ENCODE peak calls at places on chromosomes 12 and 14, in ten cellular contexts. S is lower leg skin, F is psoas muscle, T is osteocyte, M is HFF-Myc, K is HCT116, C is MCF 10A, R is astrocyte of the spinal cord, B is cardiac muscle cell, N is cardiac fibroblast. Q is an unnamed sample.

GRCh38 chr12:116265361-116266128 is 11.9 kb downstream of the MED13L start:
- DNase-seq in S (no peak), F (no peak), T (no peak), M (no peak), K (no peak), C (no peak), R (no peak), B (no peak), N (peak), Q (no peak)

GRCh38 chr12:52867636-52868035 is 18.8 kb upstream of the KRT78 start:
- DNase-seq in S (peak), F (peak), T (no peak), M (no peak), K (no peak), C (peak), R (no peak), B (no peak), N (no peak), Q (peak)

GRCh38 chr12:9364224-9365176 is 156.3 kb upstream of the PZP start:
- DNase-seq in S (no peak), F (no peak), T (no peak), M (no peak), K (no peak), C (peak), R (peak), B (no peak), N (peak), Q (peak)

GRCh38 chr12:48197549-48197966 is 5.5 kb downstream of the OR10AD1 start:
- DNase-seq in S (no peak), F (no peak), T (no peak), M (no peak), K (peak), C (no peak), R (peak), B (no peak), N (peak), Q (peak)

GRCh38 chr14:90301580-90302181 is 30.1 kb downstream of the NRDE2 start:
- DNase-seq in S (no peak), F (no peak), T (no peak), M (peak), K (no peak), C (peak), R (peak), B (peak), N (peak), Q (no peak)

GRCh38 chr14:38583471-38583870 is 327.6 kb upstream of the CLEC14A start:
- DNase-seq in S (no peak), F (no peak), T (no peak), M (no peak), K (no peak), C (no peak), R (no peak), B (no peak), N (no peak), Q (no peak)

GRCh38 chr12:100190013-100190394 is 10.6 kb upstream of the ACTR6 start:
- DNase-seq in S (no peak), F (no peak), T (peak), M (no peak), K (no peak), C (no peak), R (no peak), B (no peak), N (peak), Q (no peak)

GRCh38 chr14:32514236-32514635 is 185.1 kb downstream of the AKAP6 start:
- DNase-seq in S (no peak), F (no peak), T (no peak), M (no peak), K (no peak), C (no peak), R (peak), B (no peak), N (peak), Q (no peak)

GRCh38 chr14:105500726-105501101 is 9.7 kb downstream of the TEDC1 start:
- DNase-seq in S (no peak), F (no peak), T (no peak), M (no peak), K (no peak), C (no peak), R (no peak), B (no peak), N (no peak), Q (no peak)

GRCh38 chr12:48022180-48022521 is 17.9 kb upstream of the COL2A1 start:
- DNase-seq in S (no peak), F (no peak), T (no peak), M (no peak), K (no peak), C (no peak), R (no peak), B (no peak), N (no peak), Q (no peak)

GRCh38 chr12:103924761-103925641 is 5.2 kb upstream of the HSP90B1 start:
- DNase-seq in S (no peak), F (no peak), T (no peak), M (peak), K (peak), C (peak), R (peak), B (no peak), N (peak), Q (no peak)

GRCh38 chr14:68526420-68527105 is 266.3 kb downstream of the ZFP36L1 start:
- DNase-seq in S (peak), F (no peak), T (peak), M (no peak), K (no peak), C (peak), R (no peak), B (no peak), N (peak), Q (peak)

GRCh38 chr12:10191865-10192264 is 13.0 kb downstream of the TMEM52B start:
- DNase-seq in S (no peak), F (no peak), T (no peak), M (no peak), K (no peak), C (peak), R (peak), B (no peak), N (peak), Q (no peak)

GRCh38 chr12:132651444-132652100 is 33.0 kb downstream of the P2RX2 start:
- DNase-seq in S (no peak), F (no peak), T (no peak), M (no peak), K (no peak), C (no peak), R (no peak), B (no peak), N (no peak), Q (no peak)

GRCh38 chr12:54389139-54389508 is 4.6 kb upstream of the ZNF385A start:
- DNase-seq in S (peak), F (no peak), T (no peak), M (no peak), K (no peak), C (no peak), R (no peak), B (no peak), N (no peak), Q (no peak)

GRCh38 chr12:1797011-1797901 is 23.1 kb upstream of the LRTM2 start:
- DNase-seq in S (peak), F (peak), T (peak), M (no peak), K (no peak), C (no peak), R (no peak), B (no peak), N (no peak), Q (peak)

GRCh38 chr12:49582201-49582600 is 14.3 kb upstream of the MCRS1 start:
- DNase-seq in S (peak), F (no peak), T (no peak), M (no peak), K (no peak), C (no peak), R (no peak), B (no peak), N (no peak), Q (no peak)

GRCh38 chr14:101072070-101072469 is 168.5 kb upstream of the RTL1 start:
- DNase-seq in S (no peak), F (no peak), T (peak), M (no peak), K (no peak), C (no peak), R (no peak), B (no peak), N (no peak), Q (no peak)

GRCh38 chr12:110658882-110659281 is 30.0 kb downstream of the HVCN1 start:
- DNase-seq in S (no peak), F (no peak), T (no peak), M (no peak), K (no peak), C (no peak), R (no peak), B (no peak), N (no peak), Q (no peak)

GRCh38 chr12:27367078-27367477 is 34.4 kb downstream of the BMAL2 start:
- DNase-seq in S (no peak), F (no peak), T (no peak), M (no peak), K (no peak), C (no peak), R (no peak), B (no peak), N (peak), Q (no peak)

GRCh38 chr12:1162083-1162760 is 171.2 kb downstream of the ERC1 start:
- DNase-seq in S (no peak), F (no peak), T (no peak), M (no peak), K (no peak), C (no peak), R (no peak), B (no peak), N (no peak), Q (no peak)

GRCh38 chr14:83559721-83560120 is 1970.2 kb upstream of the FLRT2 start:
- DNase-seq in S (no peak), F (no peak), T (no peak), M (no peak), K (no peak), C (no peak), R (peak), B (no peak), N (peak), Q (no peak)

GRCh38 chr14:88765130-88765529 is 27.6 kb downstream of the EML5 start:
- DNase-seq in S (no peak), F (no peak), T (no peak), M (peak), K (no peak), C (no peak), R (peak), B (no peak), N (peak), Q (no peak)

GRCh38 chr12:84270470-84271140 is 642.0 kb downstream of the SLC6A15 start:
- DNase-seq in S (no peak), F (no peak), T (no peak), M (no peak), K (no peak), C (peak), R (no peak), B (peak), N (no peak), Q (no peak)

GRCh38 chr14:33943484-33943883 is 7.4 kb downstream of the EGLN3 start:
- DNase-seq in S (no peak), F (no peak), T (no peak), M (no peak), K (no peak), C (no peak), R (no peak), B (no peak), N (no peak), Q (peak)

GRCh38 chr14:104047761-104048160 is 37.7 kb upstream of the ASPG start:
- DNase-seq in S (no peak), F (no peak), T (no peak), M (no peak), K (no peak), C (no peak), R (no peak), B (no peak), N (no peak), Q (no peak)

GRCh38 chr12:108764540-108765288 is 33.4 kb upstream of the CORO1C start:
- DNase-seq in S (no peak), F (no peak), T (no peak), M (no peak), K (no peak), C (no peak), R (no peak), B (no peak), N (no peak), Q (no peak)

GRCh38 chr12:32651151-32651955 is 27.7 kb upstream of the DNM1L start:
- DNase-seq in S (no peak), F (no peak), T (peak), M (no peak), K (no peak), C (no peak), R (no peak), B (no peak), N (no peak), Q (no peak)

GRCh38 chr14:89340200-89340667 is 76.8 kb downstream of the FOXN3 start:
- DNase-seq in S (no peak), F (no peak), T (no peak), M (no peak), K (no peak), C (peak), R (peak), B (no peak), N (peak), Q (no peak)

GRCh38 chr14:41824441-41824840 is 217.8 kb downstream of the LRFN5 start:
- DNase-seq in S (no peak), F (no peak), T (no peak), M (no peak), K (no peak), C (no peak), R (no peak), B (no peak), N (no peak), Q (no peak)
- TF ChIP-seq CTCF in S (no peak), F (no peak), T (peak), M (no peak), K (peak), C (peak), R (peak), B (no peak), N (no peak), Q (no peak)

GRCh38 chr12:123938679-123939480 is 33.8 kb downstream of the CCDC92 start:
- DNase-seq in S (peak), F (no peak), T (no peak), M (no peak), K (no peak), C (no peak), R (no peak), B (peak), N (no peak), Q (peak)
- TF ChIP-seq CTCF in S (no peak), F (peak), T (peak), M (peak), K (peak), C (peak), R (peak), B (peak), N (peak), Q (no peak)

GRCh38 chr14:77181124-77181602 is 435 bp upstream of the TMEM63C start:
- DNase-seq in S (no peak), F (no peak), T (no peak), M (no peak), K (no peak), C (no peak), R (no peak), B (no peak), N (no peak), Q (peak)
- TF ChIP-seq CTCF in S (no peak), F (no peak), T (no peak), M (no peak), K (no peak), C (no peak), R (no peak), B (no peak), N (no peak), Q (no peak)

DNA sequence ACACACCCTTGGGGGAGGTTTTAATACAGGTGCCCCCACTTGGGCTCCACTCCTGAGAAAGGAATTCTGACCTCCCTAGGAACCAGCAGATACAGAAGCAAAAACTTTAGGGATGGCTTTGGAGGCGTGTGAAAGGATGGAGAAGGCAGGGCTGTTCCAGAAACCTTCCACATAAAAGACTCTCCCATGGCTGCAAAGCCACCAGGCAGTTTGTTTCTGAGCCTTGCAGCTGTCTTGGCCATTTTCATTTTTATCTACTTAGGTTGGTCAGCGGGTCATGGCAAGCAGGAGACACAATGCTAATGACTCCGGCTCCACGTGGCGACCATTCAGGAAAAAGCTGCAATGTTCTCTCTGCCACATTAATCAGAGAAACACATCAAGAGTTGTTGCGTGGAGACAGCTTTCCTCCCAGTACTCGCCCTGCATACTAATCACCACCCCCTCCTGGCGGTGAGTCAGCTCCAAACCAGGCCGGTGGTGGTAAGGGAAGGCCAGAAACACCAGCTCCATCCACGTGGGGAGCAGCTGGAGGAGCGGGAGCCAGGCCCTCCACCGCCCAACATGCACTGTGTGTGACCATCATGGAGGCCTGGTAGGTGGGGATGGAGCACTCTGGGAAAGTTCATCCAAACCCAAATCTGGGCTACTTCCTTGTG is 30.9 kb upstream of the IRF2BPL start:
- DNase-seq in S (no peak), F (peak), T (no peak), M (peak), K (peak), C (peak), R (peak), B (no peak), N (peak), Q (peak)
- TF ChIP-seq CTCF in S (no peak), F (peak), T (peak), M (peak), K (peak), C (peak), R (peak), B (peak), N (peak), Q (peak)

GRCh38 chr12:121812320-121812871 is 8.6 kb downstream of the SETD1B start:
- DNase-seq in S (peak), F (peak), T (no peak), M (no peak), K (no peak), C (peak), R (peak), B (peak), N (peak), Q (peak)
- TF ChIP-seq CTCF in S (no peak), F (peak), T (no peak), M (no peak), K (no peak), C (no peak), R (no peak), B (no peak), N (no peak), Q (no peak)

GRCh38 chr12:71755146-71755892 is 656 bp downstream of the RAB21 start:
- DNase-seq in S (peak), F (peak), T (no peak), M (no peak), K (no peak), C (peak), R (peak), B (peak), N (peak), Q (peak)
- TF ChIP-seq CTCF in S (no peak), F (no peak), T (no peak), M (no peak), K (no peak), C (no peak), R (no peak), B (no peak), N (no peak), Q (no peak)